ENCODE peak calls at places on chromosome 17, in seven cellular contexts. One of them, this sample, is unnamed.

GRCh38 chr17:51617876-51618455 is 357.6 kb downstream of the UTP18 start:
- DNase-seq in HCT116: no peak
- DNase-seq in MM.1S: no peak
- DNase-seq in GM23338: no peak
- DNase-seq in neural progenitor cell: peak; percentile 51
- DNase-seq in OCI-LY7: no peak
- DNase-seq in hepatocyte: no peak
- DNase-seq in this sample: no peak

GRCh38 chr17:61144876-61145564 is 254.6 kb upstream of the TBX2 start:
- DNase-seq in OCI-LY7: no peak
- DNase-seq in hepatocyte: peak; percentile 20
- DNase-seq in HCT116: no peak
- DNase-seq in MM.1S: no peak
- DNase-seq in neural progenitor cell: no peak
- DNase-seq in GM23338: no peak
- DNase-seq in this sample: no peak

GRCh38 chr17:40909755-40910154 is 24.7 kb upstream of the KRT20 start:
- DNase-seq in HCT116: no peak
- DNase-seq in MM.1S: no peak
- DNase-seq in hepatocyte: peak; percentile 38
- DNase-seq in neural progenitor cell: no peak
- DNase-seq in OCI-LY7: no peak
- DNase-seq in GM23338: no peak
- DNase-seq in this sample: peak; percentile 90

GRCh38 chr17:12789976-12790805 is 893 bp downstream of the ARHGAP44 start:
- DNase-seq in hepatocyte: peak; percentile 52
- DNase-seq in MM.1S: no peak
- DNase-seq in neural progenitor cell: peak; percentile 63
- DNase-seq in HCT116: no peak
- DNase-seq in OCI-LY7: no peak
- DNase-seq in GM23338: peak; percentile 71
- DNase-seq in this sample: no peak

GRCh38 chr17:73740370-73740769 is 96.1 kb upstream of the SDK2 start:
- DNase-seq in HCT116: no peak
- DNase-seq in neural progenitor cell: no peak
- DNase-seq in OCI-LY7: no peak
- DNase-seq in GM23338: no peak
- DNase-seq in hepatocyte: no peak
- DNase-seq in MM.1S: no peak
- DNase-seq in this sample: no peak

GRCh38 chr17:45907720-45908395 is 13.5 kb downstream of the MAPT start:
- DNase-seq in HCT116: no peak
- DNase-seq in neural progenitor cell: no peak
- DNase-seq in OCI-LY7: no peak
- DNase-seq in hepatocyte: no peak
- DNase-seq in MM.1S: no peak
- DNase-seq in GM23338: no peak
- DNase-seq in this sample: no peak

GRCh38 chr17:69757794-69758430 is 317.1 kb upstream of the KCNJ16 start:
- DNase-seq in hepatocyte: no peak
- DNase-seq in neural progenitor cell: no peak
- DNase-seq in GM23338: no peak
- DNase-seq in MM.1S: no peak
- DNase-seq in HCT116: no peak
- DNase-seq in OCI-LY7: no peak
- DNase-seq in this sample: peak; percentile 94

GRCh38 chr17:39782980-39783379 is 45.2 kb downstream of the GRB7 start:
- DNase-seq in hepatocyte: no peak
- DNase-seq in neural progenitor cell: no peak
- DNase-seq in OCI-LY7: no peak
- DNase-seq in MM.1S: no peak
- DNase-seq in HCT116: no peak
- DNase-seq in GM23338: no peak
- DNase-seq in this sample: no peak

GRCh38 chr17:7204828-7205461 is 14.7 kb downstream of the DLG4 start:
- DNase-seq in OCI-LY7: peak; percentile 95
- DNase-seq in hepatocyte: peak; percentile 91
- DNase-seq in HCT116: peak; percentile 43
- DNase-seq in MM.1S: peak; percentile 56
- DNase-seq in GM23338: peak; percentile 99
- DNase-seq in neural progenitor cell: peak; percentile 99
- DNase-seq in this sample: peak; percentile 84

GRCh38 chr17:56680676-56681075 is 87.2 kb downstream of the NOG start:
- DNase-seq in HCT116: no peak
- DNase-seq in hepatocyte: no peak
- DNase-seq in OCI-LY7: no peak
- DNase-seq in GM23338: no peak
- DNase-seq in MM.1S: no peak
- DNase-seq in neural progenitor cell: no peak
- DNase-seq in this sample: no peak

GRCh38 chr17:14790518-14790917 is 474.6 kb downstream of the PMP22 start:
- DNase-seq in OCI-LY7: peak; percentile 86
- DNase-seq in neural progenitor cell: peak; percentile 6
- DNase-seq in GM23338: no peak
- DNase-seq in MM.1S: no peak
- DNase-seq in hepatocyte: no peak
- DNase-seq in HCT116: no peak
- DNase-seq in this sample: peak; percentile 29

GRCh38 chr17:7867881-7868329 is 10.1 kb downstream of the CYB5D1 start:
- DNase-seq in hepatocyte: no peak
- DNase-seq in neural progenitor cell: no peak
- DNase-seq in MM.1S: no peak
- DNase-seq in HCT116: no peak
- DNase-seq in OCI-LY7: no peak
- DNase-seq in GM23338: no peak
- DNase-seq in this sample: no peak

GRCh38 chr17:57485916-57486315 is 229.6 kb downstream of the MSI2 start:
- DNase-seq in HCT116: no peak
- DNase-seq in OCI-LY7: no peak
- DNase-seq in neural progenitor cell: no peak
- DNase-seq in hepatocyte: no peak
- DNase-seq in GM23338: no peak
- DNase-seq in MM.1S: no peak
- DNase-seq in this sample: no peak

GRCh38 chr17:31310877-31311276 is 3.0 kb downstream of the EVI2B start:
- DNase-seq in OCI-LY7: peak; percentile 81
- DNase-seq in neural progenitor cell: no peak
- DNase-seq in MM.1S: peak; percentile 84
- DNase-seq in HCT116: no peak
- DNase-seq in GM23338: no peak
- DNase-seq in hepatocyte: no peak
- DNase-seq in this sample: no peak

GRCh38 chr17:57277923-57278604 is 21.7 kb downstream of the MSI2 start:
- DNase-seq in neural progenitor cell: no peak
- DNase-seq in HCT116: no peak
- DNase-seq in MM.1S: no peak
- DNase-seq in hepatocyte: no peak
- DNase-seq in OCI-LY7: no peak
- DNase-seq in GM23338: no peak
- DNase-seq in this sample: no peak

GRCh38 chr17:7786866-7787265 is 47.2 kb upstream of the KDM6B start:
- DNase-seq in HCT116: no peak
- DNase-seq in GM23338: no peak
- DNase-seq in MM.1S: no peak
- DNase-seq in hepatocyte: no peak
- DNase-seq in OCI-LY7: no peak
- DNase-seq in neural progenitor cell: no peak
- DNase-seq in this sample: no peak

GRCh38 chr17:29567362-29568330 is 809 bp upstream of the ABHD15 start:
- DNase-seq in OCI-LY7: peak; percentile 84
- DNase-seq in hepatocyte: peak; percentile 80
- DNase-seq in HCT116: peak; percentile 27
- DNase-seq in neural progenitor cell: peak; percentile 84
- DNase-seq in GM23338: peak; percentile 87
- DNase-seq in MM.1S: peak; percentile 79
- DNase-seq in this sample: peak; percentile 73

GRCh38 chr17:77848257-77848656 is 110.2 kb upstream of the TNRC6C start:
- DNase-seq in hepatocyte: no peak
- DNase-seq in GM23338: no peak
- DNase-seq in MM.1S: no peak
- DNase-seq in OCI-LY7: no peak
- DNase-seq in neural progenitor cell: no peak
- DNase-seq in HCT116: no peak
- DNase-seq in this sample: no peak

GRCh38 chr17:67833134-67833533 is 7.8 kb downstream of the BPTF start:
- DNase-seq in GM23338: no peak
- DNase-seq in OCI-LY7: no peak
- DNase-seq in MM.1S: no peak
- DNase-seq in hepatocyte: no peak
- DNase-seq in HCT116: no peak
- DNase-seq in neural progenitor cell: no peak
- DNase-seq in this sample: no peak

GRCh38 chr17:67831268-67831667 is 6.0 kb downstream of the BPTF start:
- DNase-seq in MM.1S: no peak
- DNase-seq in GM23338: no peak
- DNase-seq in OCI-LY7: no peak
- DNase-seq in neural progenitor cell: no peak
- DNase-seq in HCT116: no peak
- DNase-seq in hepatocyte: no peak
- DNase-seq in this sample: no peak

GRCh38 chr17:67824735-67825626 is at the start of gene BPTF:
- DNase-seq in MM.1S: peak; percentile 94
- DNase-seq in GM23338: peak; percentile 95
- DNase-seq in hepatocyte: peak; percentile 97
- DNase-seq in OCI-LY7: peak; percentile 96
- DNase-seq in neural progenitor cell: peak; percentile 97
- DNase-seq in HCT116: peak; percentile 87
- DNase-seq in this sample: peak; percentile 97

GRCh38 chr17:67830440-67830839 is 5.1 kb downstream of the BPTF start:
- DNase-seq in neural progenitor cell: peak; percentile 48
- DNase-seq in HCT116: no peak
- DNase-seq in MM.1S: no peak
- DNase-seq in hepatocyte: peak; percentile 23
- DNase-seq in GM23338: peak; percentile 52
- DNase-seq in OCI-LY7: no peak
- DNase-seq in this sample: peak; percentile 27

GRCh38 chr17:67829331-67829730 is 4.0 kb downstream of the BPTF start:
- DNase-seq in MM.1S: no peak
- DNase-seq in GM23338: peak; percentile 27
- DNase-seq in OCI-LY7: peak; percentile 69
- DNase-seq in hepatocyte: no peak
- DNase-seq in neural progenitor cell: peak; percentile 9
- DNase-seq in HCT116: no peak
- DNase-seq in this sample: peak; percentile 16
- H3K4me2 ChIP-seq in MM.1S: no peak overlapping the region
- H3K4me2 ChIP-seq in GM23338: peak overlapping the region; percentile 93
- H3K4me2 ChIP-seq in OCI-LY7: peak overlapping the region; percentile 94
- H3K4me2 ChIP-seq in hepatocyte: peak overlapping the region; percentile 79
- H3K4me2 ChIP-seq in neural progenitor cell: peak overlapping the region; percentile 84
- H3K4me2 ChIP-seq in HCT116: no peak overlapping the region
- H3K4me2 ChIP-seq in this sample: peak overlapping the region; percentile 8

GRCh38 chr17:2724783-2725164 is 13.2 kb upstream of the CLUH start:
- DNase-seq in OCI-LY7: no peak
- DNase-seq in neural progenitor cell: peak; percentile 91
- DNase-seq in hepatocyte: peak; percentile 71
- DNase-seq in HCT116: no peak
- DNase-seq in GM23338: peak; percentile 88
- DNase-seq in MM.1S: no peak
- DNase-seq in this sample: peak; percentile 61
- TF ChIP-seq EZH2phosphoT487 in OCI-LY7: no peak
- TF ChIP-seq EZH2phosphoT487 in neural progenitor cell: no peak
- TF ChIP-seq EZH2phosphoT487 in hepatocyte: no peak
- TF ChIP-seq EZH2phosphoT487 in HCT116: no peak
- TF ChIP-seq EZH2phosphoT487 in GM23338: no peak
- TF ChIP-seq EZH2phosphoT487 in MM.1S: no peak
- TF ChIP-seq EZH2phosphoT487 in this sample: no peak

GRCh38 chr17:4599505-4600281 is 15.4 kb downstream of the SMTNL2 start:
- DNase-seq in neural progenitor cell: peak; percentile 70
- DNase-seq in HCT116: no peak
- DNase-seq in hepatocyte: peak; percentile 94
- DNase-seq in GM23338: peak; percentile 74
- DNase-seq in OCI-LY7: no peak
- DNase-seq in MM.1S: no peak
- DNase-seq in this sample: no peak

GRCh38 chr17:4598776-4599504 is 14.6 kb downstream of the SMTNL2 start:
- DNase-seq in hepatocyte: peak; percentile 74
- DNase-seq in neural progenitor cell: no peak
- DNase-seq in HCT116: no peak
- DNase-seq in GM23338: no peak
- DNase-seq in MM.1S: no peak
- DNase-seq in OCI-LY7: no peak
- DNase-seq in this sample: peak; percentile 43

GRCh38 chr17:4596636-4597380 is 12.5 kb downstream of the SMTNL2 start:
- DNase-seq in MM.1S: no peak
- DNase-seq in OCI-LY7: no peak
- DNase-seq in GM23338: no peak
- DNase-seq in hepatocyte: no peak
- DNase-seq in HCT116: no peak
- DNase-seq in neural progenitor cell: no peak
- DNase-seq in this sample: no peak

GRCh38 chr17:4600563-4600962 is 16.2 kb downstream of the SMTNL2 start:
- DNase-seq in HCT116: no peak
- DNase-seq in hepatocyte: peak; percentile 71
- DNase-seq in OCI-LY7: no peak
- DNase-seq in MM.1S: no peak
- DNase-seq in GM23338: peak; percentile 47
- DNase-seq in neural progenitor cell: peak; percentile 48
- DNase-seq in this sample: no peak

GRCh38 chr17:4597975-4598374 is 13.6 kb downstream of the SMTNL2 start:
- DNase-seq in HCT116: no peak
- DNase-seq in OCI-LY7: no peak
- DNase-seq in GM23338: no peak
- DNase-seq in MM.1S: no peak
- DNase-seq in neural progenitor cell: no peak
- DNase-seq in hepatocyte: no peak
- DNase-seq in this sample: no peak
- H3K27ac ChIP-seq in HCT116: no peak overlapping the region
- H3K27ac ChIP-seq in OCI-LY7: no peak overlapping the region
- H3K27ac ChIP-seq in GM23338: peak overlapping the region; percentile 14
- H3K27ac ChIP-seq in MM.1S: no peak overlapping the region
- H3K27ac ChIP-seq in neural progenitor cell: no peak overlapping the region
- H3K27ac ChIP-seq in hepatocyte: peak overlapping the region; percentile 96
- H3K27ac ChIP-seq in this sample: no peak overlapping the region

DNA sequence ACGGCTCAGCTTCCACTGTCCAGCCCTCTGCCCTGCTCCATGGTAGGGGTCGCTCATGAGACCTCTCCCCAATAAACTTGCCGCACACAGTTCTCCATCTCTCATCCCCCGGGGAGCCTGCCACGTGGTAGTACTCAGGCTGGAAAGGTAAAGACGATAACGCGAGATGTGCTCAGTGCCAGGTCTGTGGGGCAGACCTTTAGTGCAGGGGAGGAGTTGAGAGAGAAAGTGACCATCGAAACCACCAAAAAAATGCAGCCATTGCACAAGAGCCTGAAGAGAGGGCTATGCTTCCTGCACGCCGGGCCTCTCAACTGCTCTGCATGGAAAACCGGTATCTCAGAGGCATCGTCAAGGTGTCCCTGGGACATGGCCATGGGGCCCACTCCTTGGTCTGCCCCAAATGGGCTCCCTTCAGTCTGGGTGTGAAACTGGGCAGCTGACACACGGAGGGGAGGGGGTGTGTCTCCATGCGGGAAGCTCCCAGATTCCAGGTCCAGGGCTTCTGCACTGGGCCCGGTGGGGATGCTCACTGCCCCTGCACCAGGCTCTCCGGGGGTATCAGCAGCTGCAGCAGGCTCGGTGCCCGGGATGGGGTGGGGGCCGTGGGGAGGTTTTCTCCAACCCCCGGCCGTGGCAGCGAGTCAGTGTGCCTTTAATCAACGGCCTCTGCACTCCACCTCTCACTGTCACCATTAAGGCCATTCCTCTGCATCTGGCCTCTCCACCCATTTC is 4.7 kb upstream of the AANAT start:
- DNase-seq in MM.1S: peak; percentile 42
- DNase-seq in GM23338: no peak
- DNase-seq in OCI-LY7: no peak
- DNase-seq in neural progenitor cell: no peak
- DNase-seq in HCT116: no peak
- DNase-seq in hepatocyte: no peak
- DNase-seq in this sample: no peak
- H3K4me2 ChIP-seq in MM.1S: peak overlapping the region; percentile 11
- H3K4me2 ChIP-seq in GM23338: no peak overlapping the region
- H3K4me2 ChIP-seq in OCI-LY7: no peak overlapping the region
- H3K4me2 ChIP-seq in neural progenitor cell: no peak overlapping the region
- H3K4me2 ChIP-seq in HCT116: no peak overlapping the region
- H3K4me2 ChIP-seq in hepatocyte: no peak overlapping the region
- H3K4me2 ChIP-seq in this sample: no peak overlapping the region